ENCODE peak calls at places on chromosomes 16 and 17, in ten cellular contexts. One of them, this sample, is unnamed.

GRCh38 chr17:64278614-64279013 is 15.6 kb upstream of the TEX2 start:
- DNase-seq in IMR-90: peak; percentile 71
- DNase-seq in GM12865: peak; percentile 44
- DNase-seq in stimulated activated CD8-positive, alpha-beta memory T cell treated with anti-CD3 and anti-CD28 coated beads, Interleukin-15, amount 100 ng/mL, for 1 hour: no peak
- DNase-seq in EH: peak; percentile 53
- DNase-seq in breast epithelium: no peak
- DNase-seq in HTR-8/SVneo: no peak
- DNase-seq in CD8-positive, alpha-beta T cell: no peak
- DNase-seq in frontal cortex: no peak
- DNase-seq in stimulated activated CD4-positive, alpha-beta T cell treated with anti-CD3 and anti-CD28 coated beads, Interleukin-1b, Interleukin-23, amount 100 ng/mL, for 4 hours: no peak
- DNase-seq in this sample: peak; percentile 67

GRCh38 chr17:78343433-78344201 is 16.3 kb downstream of the SOCS3 start:
- DNase-seq in IMR-90: no peak
- DNase-seq in GM12865: peak; percentile 81
- DNase-seq in stimulated activated CD8-positive, alpha-beta memory T cell treated with anti-CD3 and anti-CD28 coated beads, Interleukin-15, amount 100 ng/mL, for 1 hour: peak; percentile 47
- DNase-seq in EH: no peak
- DNase-seq in breast epithelium: no peak
- DNase-seq in HTR-8/SVneo: no peak
- DNase-seq in CD8-positive, alpha-beta T cell: peak; percentile 88
- DNase-seq in frontal cortex: no peak
- DNase-seq in stimulated activated CD4-positive, alpha-beta T cell treated with anti-CD3 and anti-CD28 coated beads, Interleukin-1b, Interleukin-23, amount 100 ng/mL, for 4 hours: peak; percentile 47
- DNase-seq in this sample: no peak

GRCh38 chr16:63816304-63816703 is 1305.6 kb downstream of the CDH11 start:
- DNase-seq in IMR-90: no peak
- DNase-seq in GM12865: no peak
- DNase-seq in stimulated activated CD8-positive, alpha-beta memory T cell treated with anti-CD3 and anti-CD28 coated beads, Interleukin-15, amount 100 ng/mL, for 1 hour: no peak
- DNase-seq in EH: no peak
- DNase-seq in breast epithelium: no peak
- DNase-seq in HTR-8/SVneo: no peak
- DNase-seq in CD8-positive, alpha-beta T cell: no peak
- DNase-seq in frontal cortex: no peak
- DNase-seq in stimulated activated CD4-positive, alpha-beta T cell treated with anti-CD3 and anti-CD28 coated beads, Interleukin-1b, Interleukin-23, amount 100 ng/mL, for 4 hours: no peak
- DNase-seq in this sample: no peak

GRCh38 chr17:48571024-48571818 is 6.9 kb downstream of the HOXB4 start:
- DNase-seq in IMR-90: peak; percentile 71
- DNase-seq in GM12865: no peak
- DNase-seq in stimulated activated CD8-positive, alpha-beta memory T cell treated with anti-CD3 and anti-CD28 coated beads, Interleukin-15, amount 100 ng/mL, for 1 hour: no peak
- DNase-seq in EH: no peak
- DNase-seq in breast epithelium: no peak
- DNase-seq in HTR-8/SVneo: no peak
- DNase-seq in CD8-positive, alpha-beta T cell: no peak
- DNase-seq in frontal cortex: no peak
- DNase-seq in stimulated activated CD4-positive, alpha-beta T cell treated with anti-CD3 and anti-CD28 coated beads, Interleukin-1b, Interleukin-23, amount 100 ng/mL, for 4 hours: no peak
- DNase-seq in this sample: no peak

GRCh38 chr16:86424413-86424812 is 85.9 kb upstream of the FOXF1 start:
- DNase-seq in IMR-90: no peak
- DNase-seq in GM12865: no peak
- DNase-seq in stimulated activated CD8-positive, alpha-beta memory T cell treated with anti-CD3 and anti-CD28 coated beads, Interleukin-15, amount 100 ng/mL, for 1 hour: no peak
- DNase-seq in EH: no peak
- DNase-seq in breast epithelium: no peak
- DNase-seq in HTR-8/SVneo: no peak
- DNase-seq in CD8-positive, alpha-beta T cell: no peak
- DNase-seq in frontal cortex: no peak
- DNase-seq in stimulated activated CD4-positive, alpha-beta T cell treated with anti-CD3 and anti-CD28 coated beads, Interleukin-1b, Interleukin-23, amount 100 ng/mL, for 4 hours: no peak
- DNase-seq in this sample: no peak

GRCh38 chr17:16988749-16989229 is 16.9 kb upstream of the TNFRSF13B start:
- DNase-seq in IMR-90: no peak
- DNase-seq in GM12865: peak; percentile 79
- DNase-seq in stimulated activated CD8-positive, alpha-beta memory T cell treated with anti-CD3 and anti-CD28 coated beads, Interleukin-15, amount 100 ng/mL, for 1 hour: no peak
- DNase-seq in EH: no peak
- DNase-seq in breast epithelium: peak; percentile 34
- DNase-seq in HTR-8/SVneo: no peak
- DNase-seq in CD8-positive, alpha-beta T cell: no peak
- DNase-seq in frontal cortex: no peak
- DNase-seq in stimulated activated CD4-positive, alpha-beta T cell treated with anti-CD3 and anti-CD28 coated beads, Interleukin-1b, Interleukin-23, amount 100 ng/mL, for 4 hours: no peak
- DNase-seq in this sample: peak; percentile 66

GRCh38 chr16:88070989-88071625 is 119.9 kb downstream of the BANP start:
- DNase-seq in IMR-90: no peak
- DNase-seq in GM12865: no peak
- DNase-seq in stimulated activated CD8-positive, alpha-beta memory T cell treated with anti-CD3 and anti-CD28 coated beads, Interleukin-15, amount 100 ng/mL, for 1 hour: no peak
- DNase-seq in EH: no peak
- DNase-seq in breast epithelium: no peak
- DNase-seq in HTR-8/SVneo: no peak
- DNase-seq in CD8-positive, alpha-beta T cell: no peak
- DNase-seq in frontal cortex: no peak
- DNase-seq in stimulated activated CD4-positive, alpha-beta T cell treated with anti-CD3 and anti-CD28 coated beads, Interleukin-1b, Interleukin-23, amount 100 ng/mL, for 4 hours: no peak
- DNase-seq in this sample: no peak

GRCh38 chr17:78010759-78011158 is 52.3 kb downstream of the TNRC6C start:
- DNase-seq in IMR-90: no peak
- DNase-seq in GM12865: no peak
- DNase-seq in stimulated activated CD8-positive, alpha-beta memory T cell treated with anti-CD3 and anti-CD28 coated beads, Interleukin-15, amount 100 ng/mL, for 1 hour: no peak
- DNase-seq in EH: no peak
- DNase-seq in breast epithelium: no peak
- DNase-seq in HTR-8/SVneo: no peak
- DNase-seq in CD8-positive, alpha-beta T cell: no peak
- DNase-seq in frontal cortex: no peak
- DNase-seq in stimulated activated CD4-positive, alpha-beta T cell treated with anti-CD3 and anti-CD28 coated beads, Interleukin-1b, Interleukin-23, amount 100 ng/mL, for 4 hours: no peak
- DNase-seq in this sample: no peak

GRCh38 chr17:64095144-64095882 is 34.6 kb downstream of the ERN1 start:
- DNase-seq in IMR-90: no peak
- DNase-seq in GM12865: peak; percentile 34
- DNase-seq in stimulated activated CD8-positive, alpha-beta memory T cell treated with anti-CD3 and anti-CD28 coated beads, Interleukin-15, amount 100 ng/mL, for 1 hour: no peak
- DNase-seq in EH: no peak
- DNase-seq in breast epithelium: no peak
- DNase-seq in HTR-8/SVneo: no peak
- DNase-seq in CD8-positive, alpha-beta T cell: no peak
- DNase-seq in frontal cortex: no peak
- DNase-seq in stimulated activated CD4-positive, alpha-beta T cell treated with anti-CD3 and anti-CD28 coated beads, Interleukin-1b, Interleukin-23, amount 100 ng/mL, for 4 hours: no peak
- DNase-seq in this sample: no peak

GRCh38 chr16:73064227-73064995 is 16.5 kb upstream of the ZFHX3 start:
- DNase-seq in IMR-90: peak; percentile 78
- DNase-seq in GM12865: no peak
- DNase-seq in stimulated activated CD8-positive, alpha-beta memory T cell treated with anti-CD3 and anti-CD28 coated beads, Interleukin-15, amount 100 ng/mL, for 1 hour: no peak
- DNase-seq in EH: peak; percentile 72
- DNase-seq in breast epithelium: no peak
- DNase-seq in HTR-8/SVneo: no peak
- DNase-seq in CD8-positive, alpha-beta T cell: no peak
- DNase-seq in frontal cortex: no peak
- DNase-seq in stimulated activated CD4-positive, alpha-beta T cell treated with anti-CD3 and anti-CD28 coated beads, Interleukin-1b, Interleukin-23, amount 100 ng/mL, for 4 hours: no peak
- DNase-seq in this sample: peak; percentile 70

GRCh38 chr16:685967-686366 is 1.8 kb upstream of the JMJD8 start:
- DNase-seq in IMR-90: peak; percentile 13
- DNase-seq in GM12865: no peak
- DNase-seq in stimulated activated CD8-positive, alpha-beta memory T cell treated with anti-CD3 and anti-CD28 coated beads, Interleukin-15, amount 100 ng/mL, for 1 hour: no peak
- DNase-seq in EH: peak; percentile 48
- DNase-seq in breast epithelium: no peak
- DNase-seq in HTR-8/SVneo: no peak
- DNase-seq in CD8-positive, alpha-beta T cell: no peak
- DNase-seq in frontal cortex: no peak
- DNase-seq in stimulated activated CD4-positive, alpha-beta T cell treated with anti-CD3 and anti-CD28 coated beads, Interleukin-1b, Interleukin-23, amount 100 ng/mL, for 4 hours: no peak
- DNase-seq in this sample: peak; percentile 54

GRCh38 chr17:78125138-78125913 is 3.2 kb downstream of the TMC6 start:
- DNase-seq in IMR-90: no peak
- DNase-seq in GM12865: peak; percentile 67
- DNase-seq in stimulated activated CD8-positive, alpha-beta memory T cell treated with anti-CD3 and anti-CD28 coated beads, Interleukin-15, amount 100 ng/mL, for 1 hour: no peak
- DNase-seq in EH: no peak
- DNase-seq in breast epithelium: no peak
- DNase-seq in HTR-8/SVneo: no peak
- DNase-seq in CD8-positive, alpha-beta T cell: peak; percentile 53
- DNase-seq in frontal cortex: no peak
- DNase-seq in stimulated activated CD4-positive, alpha-beta T cell treated with anti-CD3 and anti-CD28 coated beads, Interleukin-1b, Interleukin-23, amount 100 ng/mL, for 4 hours: peak; percentile 39
- DNase-seq in this sample: no peak

GRCh38 chr17:10197721-10198508 is 491 bp downstream of the GAS7 start:
- DNase-seq in IMR-90: no peak
- DNase-seq in GM12865: no peak
- DNase-seq in stimulated activated CD8-positive, alpha-beta memory T cell treated with anti-CD3 and anti-CD28 coated beads, Interleukin-15, amount 100 ng/mL, for 1 hour: no peak
- DNase-seq in EH: no peak
- DNase-seq in breast epithelium: no peak
- DNase-seq in HTR-8/SVneo: no peak
- DNase-seq in CD8-positive, alpha-beta T cell: no peak
- DNase-seq in frontal cortex: no peak
- DNase-seq in stimulated activated CD4-positive, alpha-beta T cell treated with anti-CD3 and anti-CD28 coated beads, Interleukin-1b, Interleukin-23, amount 100 ng/mL, for 4 hours: no peak
- DNase-seq in this sample: no peak

GRCh38 chr17:47834756-47835155 is 3.3 kb downstream of the LRRC46 start:
- DNase-seq in IMR-90: no peak
- DNase-seq in GM12865: no peak
- DNase-seq in stimulated activated CD8-positive, alpha-beta memory T cell treated with anti-CD3 and anti-CD28 coated beads, Interleukin-15, amount 100 ng/mL, for 1 hour: no peak
- DNase-seq in EH: no peak
- DNase-seq in breast epithelium: no peak
- DNase-seq in HTR-8/SVneo: no peak
- DNase-seq in CD8-positive, alpha-beta T cell: no peak
- DNase-seq in frontal cortex: no peak
- DNase-seq in stimulated activated CD4-positive, alpha-beta T cell treated with anti-CD3 and anti-CD28 coated beads, Interleukin-1b, Interleukin-23, amount 100 ng/mL, for 4 hours: no peak
- DNase-seq in this sample: no peak

GRCh38 chr17:63679214-63679613 is 20.7 kb downstream of the LIMD2 start:
- DNase-seq in IMR-90: no peak
- DNase-seq in GM12865: no peak
- DNase-seq in stimulated activated CD8-positive, alpha-beta memory T cell treated with anti-CD3 and anti-CD28 coated beads, Interleukin-15, amount 100 ng/mL, for 1 hour: no peak
- DNase-seq in EH: no peak
- DNase-seq in breast epithelium: no peak
- DNase-seq in HTR-8/SVneo: no peak
- DNase-seq in CD8-positive, alpha-beta T cell: no peak
- DNase-seq in frontal cortex: no peak
- DNase-seq in stimulated activated CD4-positive, alpha-beta T cell treated with anti-CD3 and anti-CD28 coated beads, Interleukin-1b, Interleukin-23, amount 100 ng/mL, for 4 hours: no peak
- DNase-seq in this sample: no peak

GRCh38 chr17:72193395-72194106 is 72.7 kb downstream of the SOX9 start:
- DNase-seq in IMR-90: peak; percentile 69
- DNase-seq in GM12865: no peak
- DNase-seq in stimulated activated CD8-positive, alpha-beta memory T cell treated with anti-CD3 and anti-CD28 coated beads, Interleukin-15, amount 100 ng/mL, for 1 hour: no peak
- DNase-seq in EH: peak; percentile 24
- DNase-seq in breast epithelium: no peak
- DNase-seq in HTR-8/SVneo: no peak
- DNase-seq in CD8-positive, alpha-beta T cell: no peak
- DNase-seq in frontal cortex: no peak
- DNase-seq in stimulated activated CD4-positive, alpha-beta T cell treated with anti-CD3 and anti-CD28 coated beads, Interleukin-1b, Interleukin-23, amount 100 ng/mL, for 4 hours: no peak
- DNase-seq in this sample: peak; percentile 60

GRCh38 chr16:30065943-30066881 is 652 bp downstream of the ALDOA start:
- DNase-seq in IMR-90: peak; percentile 70
- DNase-seq in GM12865: no peak
- DNase-seq in stimulated activated CD8-positive, alpha-beta memory T cell treated with anti-CD3 and anti-CD28 coated beads, Interleukin-15, amount 100 ng/mL, for 1 hour: no peak
- DNase-seq in EH: peak; percentile 71
- DNase-seq in breast epithelium: no peak
- DNase-seq in HTR-8/SVneo: no peak
- DNase-seq in CD8-positive, alpha-beta T cell: no peak
- DNase-seq in frontal cortex: no peak
- DNase-seq in stimulated activated CD4-positive, alpha-beta T cell treated with anti-CD3 and anti-CD28 coated beads, Interleukin-1b, Interleukin-23, amount 100 ng/mL, for 4 hours: peak; percentile 36
- DNase-seq in this sample: peak; percentile 64

GRCh38 chr16:58644765-58645487 is 15.3 kb upstream of the CNOT1 start:
- DNase-seq in IMR-90: no peak
- DNase-seq in GM12865: no peak
- DNase-seq in stimulated activated CD8-positive, alpha-beta memory T cell treated with anti-CD3 and anti-CD28 coated beads, Interleukin-15, amount 100 ng/mL, for 1 hour: no peak
- DNase-seq in EH: no peak
- DNase-seq in breast epithelium: no peak
- DNase-seq in HTR-8/SVneo: no peak
- DNase-seq in CD8-positive, alpha-beta T cell: no peak
- DNase-seq in frontal cortex: no peak
- DNase-seq in stimulated activated CD4-positive, alpha-beta T cell treated with anti-CD3 and anti-CD28 coated beads, Interleukin-1b, Interleukin-23, amount 100 ng/mL, for 4 hours: no peak
- DNase-seq in this sample: no peak

GRCh38 chr17:17561408-17562144 is 29.9 kb downstream of the PEMT start:
- DNase-seq in IMR-90: no peak
- DNase-seq in GM12865: no peak
- DNase-seq in stimulated activated CD8-positive, alpha-beta memory T cell treated with anti-CD3 and anti-CD28 coated beads, Interleukin-15, amount 100 ng/mL, for 1 hour: no peak
- DNase-seq in EH: no peak
- DNase-seq in breast epithelium: peak; percentile 91
- DNase-seq in HTR-8/SVneo: no peak
- DNase-seq in CD8-positive, alpha-beta T cell: no peak
- DNase-seq in frontal cortex: peak; percentile 41
- DNase-seq in stimulated activated CD4-positive, alpha-beta T cell treated with anti-CD3 and anti-CD28 coated beads, Interleukin-1b, Interleukin-23, amount 100 ng/mL, for 4 hours: no peak
- DNase-seq in this sample: no peak

GRCh38 chr16:81279375-81279774 is 35.4 kb upstream of the GAN start:
- DNase-seq in IMR-90: peak; percentile 68
- DNase-seq in GM12865: no peak
- DNase-seq in stimulated activated CD8-positive, alpha-beta memory T cell treated with anti-CD3 and anti-CD28 coated beads, Interleukin-15, amount 100 ng/mL, for 1 hour: no peak
- DNase-seq in EH: peak; percentile 38
- DNase-seq in breast epithelium: no peak
- DNase-seq in HTR-8/SVneo: no peak
- DNase-seq in CD8-positive, alpha-beta T cell: no peak
- DNase-seq in frontal cortex: no peak
- DNase-seq in stimulated activated CD4-positive, alpha-beta T cell treated with anti-CD3 and anti-CD28 coated beads, Interleukin-1b, Interleukin-23, amount 100 ng/mL, for 4 hours: no peak
- DNase-seq in this sample: peak; percentile 72

GRCh38 chr17:64340557-64340956 is 50.1 kb downstream of the PECAM1 start:
- DNase-seq in IMR-90: no peak
- DNase-seq in GM12865: no peak
- DNase-seq in stimulated activated CD8-positive, alpha-beta memory T cell treated with anti-CD3 and anti-CD28 coated beads, Interleukin-15, amount 100 ng/mL, for 1 hour: no peak
- DNase-seq in EH: no peak
- DNase-seq in breast epithelium: no peak
- DNase-seq in HTR-8/SVneo: no peak
- DNase-seq in CD8-positive, alpha-beta T cell: no peak
- DNase-seq in frontal cortex: no peak
- DNase-seq in stimulated activated CD4-positive, alpha-beta T cell treated with anti-CD3 and anti-CD28 coated beads, Interleukin-1b, Interleukin-23, amount 100 ng/mL, for 4 hours: no peak
- DNase-seq in this sample: no peak

GRCh38 chr17:55054429-55054828 is 85.9 kb downstream of the STXBP4 start:
- DNase-seq in IMR-90: no peak
- DNase-seq in GM12865: no peak
- DNase-seq in stimulated activated CD8-positive, alpha-beta memory T cell treated with anti-CD3 and anti-CD28 coated beads, Interleukin-15, amount 100 ng/mL, for 1 hour: no peak
- DNase-seq in EH: no peak
- DNase-seq in breast epithelium: no peak
- DNase-seq in HTR-8/SVneo: no peak
- DNase-seq in CD8-positive, alpha-beta T cell: no peak
- DNase-seq in frontal cortex: no peak
- DNase-seq in stimulated activated CD4-positive, alpha-beta T cell treated with anti-CD3 and anti-CD28 coated beads, Interleukin-1b, Interleukin-23, amount 100 ng/mL, for 4 hours: no peak
- DNase-seq in this sample: no peak

GRCh38 chr17:80481284-80482057 is 5.1 kb upstream of the NPTX1 start:
- DNase-seq in IMR-90: no peak
- DNase-seq in GM12865: no peak
- DNase-seq in stimulated activated CD8-positive, alpha-beta memory T cell treated with anti-CD3 and anti-CD28 coated beads, Interleukin-15, amount 100 ng/mL, for 1 hour: no peak
- DNase-seq in EH: no peak
- DNase-seq in breast epithelium: no peak
- DNase-seq in HTR-8/SVneo: no peak
- DNase-seq in CD8-positive, alpha-beta T cell: no peak
- DNase-seq in frontal cortex: no peak
- DNase-seq in stimulated activated CD4-positive, alpha-beta T cell treated with anti-CD3 and anti-CD28 coated beads, Interleukin-1b, Interleukin-23, amount 100 ng/mL, for 4 hours: no peak
- DNase-seq in this sample: no peak

GRCh38 chr16:71883193-71883848 is 661 bp downstream of the ZNF821 start:
- DNase-seq in IMR-90: peak; percentile 6
- DNase-seq in GM12865: peak; percentile 50
- DNase-seq in stimulated activated CD8-positive, alpha-beta memory T cell treated with anti-CD3 and anti-CD28 coated beads, Interleukin-15, amount 100 ng/mL, for 1 hour: no peak
- DNase-seq in EH: peak; percentile 31
- DNase-seq in breast epithelium: no peak
- DNase-seq in HTR-8/SVneo: peak; percentile 41
- DNase-seq in CD8-positive, alpha-beta T cell: peak; percentile 63
- DNase-seq in frontal cortex: no peak
- DNase-seq in stimulated activated CD4-positive, alpha-beta T cell treated with anti-CD3 and anti-CD28 coated beads, Interleukin-1b, Interleukin-23, amount 100 ng/mL, for 4 hours: peak; percentile 59
- DNase-seq in this sample: no peak

GRCh38 chr17:2105663-2106062 is 50.8 kb downstream of the HIC1 start:
- DNase-seq in IMR-90: no peak
- DNase-seq in GM12865: peak; percentile 53
- DNase-seq in stimulated activated CD8-positive, alpha-beta memory T cell treated with anti-CD3 and anti-CD28 coated beads, Interleukin-15, amount 100 ng/mL, for 1 hour: no peak
- DNase-seq in EH: no peak
- DNase-seq in breast epithelium: no peak
- DNase-seq in HTR-8/SVneo: no peak
- DNase-seq in CD8-positive, alpha-beta T cell: no peak
- DNase-seq in frontal cortex: no peak
- DNase-seq in stimulated activated CD4-positive, alpha-beta T cell treated with anti-CD3 and anti-CD28 coated beads, Interleukin-1b, Interleukin-23, amount 100 ng/mL, for 4 hours: no peak
- DNase-seq in this sample: no peak

GRCh38 chr17:75152971-75153853 is 1.1 kb downstream of the JPT1 start:
- DNase-seq in IMR-90: peak; percentile 28
- DNase-seq in GM12865: peak; percentile 68
- DNase-seq in stimulated activated CD8-positive, alpha-beta memory T cell treated with anti-CD3 and anti-CD28 coated beads, Interleukin-15, amount 100 ng/mL, for 1 hour: no peak
- DNase-seq in EH: peak; percentile 49
- DNase-seq in breast epithelium: no peak
- DNase-seq in HTR-8/SVneo: peak; percentile 58
- DNase-seq in CD8-positive, alpha-beta T cell: no peak
- DNase-seq in frontal cortex: no peak
- DNase-seq in stimulated activated CD4-positive, alpha-beta T cell treated with anti-CD3 and anti-CD28 coated beads, Interleukin-1b, Interleukin-23, amount 100 ng/mL, for 4 hours: no peak
- DNase-seq in this sample: peak; percentile 37

GRCh38 chr16:31134625-31135534 is 647 bp downstream of the PRSS8 start:
- DNase-seq in IMR-90: no peak
- DNase-seq in GM12865: no peak
- DNase-seq in stimulated activated CD8-positive, alpha-beta memory T cell treated with anti-CD3 and anti-CD28 coated beads, Interleukin-15, amount 100 ng/mL, for 1 hour: no peak
- DNase-seq in EH: no peak
- DNase-seq in breast epithelium: no peak
- DNase-seq in HTR-8/SVneo: no peak
- DNase-seq in CD8-positive, alpha-beta T cell: no peak
- DNase-seq in frontal cortex: no peak
- DNase-seq in stimulated activated CD4-positive, alpha-beta T cell treated with anti-CD3 and anti-CD28 coated beads, Interleukin-1b, Interleukin-23, amount 100 ng/mL, for 4 hours: no peak
- DNase-seq in this sample: no peak

GRCh38 chr17:27965224-27965623 is 72.1 kb upstream of the LYRM9 start:
- DNase-seq in IMR-90: no peak
- DNase-seq in GM12865: no peak
- DNase-seq in stimulated activated CD8-positive, alpha-beta memory T cell treated with anti-CD3 and anti-CD28 coated beads, Interleukin-15, amount 100 ng/mL, for 1 hour: no peak
- DNase-seq in EH: no peak
- DNase-seq in breast epithelium: no peak
- DNase-seq in HTR-8/SVneo: no peak
- DNase-seq in CD8-positive, alpha-beta T cell: no peak
- DNase-seq in frontal cortex: no peak
- DNase-seq in stimulated activated CD4-positive, alpha-beta T cell treated with anti-CD3 and anti-CD28 coated beads, Interleukin-1b, Interleukin-23, amount 100 ng/mL, for 4 hours: no peak
- DNase-seq in this sample: no peak